ENCODE peak calls at places on chromosomes 13 and 19, in seven cellular contexts. One of them, this sample, is unnamed.
A peak's percentile ranks its signal among the peaks of the same experiment; 100 is the strongest.

GRCh38 chr13:98416408-98416807 is 160.5 kb downstream of the STK24 start:
- DNase-seq in GM20000: no peak
- DNase-seq in heart right ventricle: no peak
- DNase-seq in ascending aorta: no peak
- DNase-seq in spleen: no peak
- DNase-seq in AG09319: no peak
- DNase-seq in IMR-90: no peak
- DNase-seq in this sample: no peak

GRCh38 chr13:46679369-46680180 is 117.4 kb downstream of the ESD start:
- DNase-seq in IMR-90: peak; percentile 70
- DNase-seq in heart right ventricle: peak; percentile 60
- DNase-seq in ascending aorta: no peak
- DNase-seq in GM20000: peak; percentile 70
- DNase-seq in AG09319: peak; percentile 57
- DNase-seq in spleen: peak; percentile 84
- DNase-seq in this sample: peak; percentile 73

GRCh38 chr13:94712287-94712811 is at the start of gene SOX21:
- DNase-seq in heart right ventricle: no peak
- DNase-seq in ascending aorta: no peak
- DNase-seq in AG09319: no peak
- DNase-seq in IMR-90: no peak
- DNase-seq in GM20000: peak; percentile 49
- DNase-seq in spleen: no peak
- DNase-seq in this sample: no peak

GRCh38 chr13:21486322-21486721 is 27.2 kb upstream of the ZDHHC20 start:
- DNase-seq in ascending aorta: no peak
- DNase-seq in GM20000: no peak
- DNase-seq in IMR-90: no peak
- DNase-seq in spleen: no peak
- DNase-seq in AG09319: no peak
- DNase-seq in heart right ventricle: no peak
- DNase-seq in this sample: no peak

GRCh38 chr19:40658031-40658430 is 32.4 kb downstream of the NUMBL start:
- DNase-seq in AG09319: no peak
- DNase-seq in heart right ventricle: no peak
- DNase-seq in spleen: no peak
- DNase-seq in IMR-90: no peak
- DNase-seq in GM20000: no peak
- DNase-seq in ascending aorta: no peak
- DNase-seq in this sample: no peak

GRCh38 chr19:48900477-48901452 is 653 bp downstream of the NUCB1 start:
- DNase-seq in spleen: peak; percentile 85
- DNase-seq in GM20000: peak; percentile 48
- DNase-seq in ascending aorta: no peak
- DNase-seq in AG09319: no peak
- DNase-seq in IMR-90: peak; percentile 35
- DNase-seq in heart right ventricle: no peak
- DNase-seq in this sample: no peak

GRCh38 chr19:2950286-2951124 is 5.7 kb upstream of the ZNF77 start:
- DNase-seq in IMR-90: peak; percentile 99
- DNase-seq in heart right ventricle: peak; percentile 100
- DNase-seq in AG09319: peak; percentile 99
- DNase-seq in GM20000: peak; percentile 96
- DNase-seq in ascending aorta: peak; percentile 100
- DNase-seq in spleen: peak; percentile 99
- DNase-seq in this sample: peak; percentile 99

GRCh38 chr13:73876323-73876722 is 257.9 kb downstream of the KLF12 start:
- DNase-seq in GM20000: no peak
- DNase-seq in heart right ventricle: no peak
- DNase-seq in AG09319: no peak
- DNase-seq in IMR-90: no peak
- DNase-seq in spleen: no peak
- DNase-seq in ascending aorta: no peak
- DNase-seq in this sample: no peak

GRCh38 chr13:99265823-99266426 is 7.7 kb upstream of the GPR18 start:
- DNase-seq in IMR-90: peak; percentile 63
- DNase-seq in GM20000: peak; percentile 32
- DNase-seq in AG09319: no peak
- DNase-seq in ascending aorta: no peak
- DNase-seq in spleen: no peak
- DNase-seq in heart right ventricle: no peak
- DNase-seq in this sample: peak; percentile 40

GRCh38 chr13:106534844-106535551 is 464 bp downstream of the EFNB2 start:
- DNase-seq in GM20000: peak; percentile 67
- DNase-seq in IMR-90: peak; percentile 16
- DNase-seq in heart right ventricle: no peak
- DNase-seq in spleen: peak; percentile 87
- DNase-seq in AG09319: no peak
- DNase-seq in ascending aorta: no peak
- DNase-seq in this sample: peak; percentile 28

GRCh38 chr19:38383743-38384142 is 4.1 kb downstream of the GGN start:
- DNase-seq in ascending aorta: no peak
- DNase-seq in IMR-90: no peak
- DNase-seq in heart right ventricle: no peak
- DNase-seq in GM20000: no peak
- DNase-seq in spleen: no peak
- DNase-seq in AG09319: no peak
- DNase-seq in this sample: no peak

GRCh38 chr19:38385057-38385803 is 2.6 kb downstream of the GGN start:
- DNase-seq in spleen: no peak
- DNase-seq in GM20000: no peak
- DNase-seq in IMR-90: no peak
- DNase-seq in ascending aorta: no peak
- DNase-seq in heart right ventricle: no peak
- DNase-seq in AG09319: no peak
- DNase-seq in this sample: no peak

GRCh38 chr19:38383184-38383583 is 4.7 kb downstream of the GGN start:
- DNase-seq in GM20000: no peak
- DNase-seq in spleen: no peak
- DNase-seq in IMR-90: no peak
- DNase-seq in heart right ventricle: no peak
- DNase-seq in AG09319: no peak
- DNase-seq in ascending aorta: no peak
- DNase-seq in this sample: no peak

GRCh38 chr19:38385804-38386257 is 2.0 kb downstream of the GGN start:
- DNase-seq in ascending aorta: no peak
- DNase-seq in spleen: no peak
- DNase-seq in GM20000: peak; percentile 56
- DNase-seq in IMR-90: no peak
- DNase-seq in heart right ventricle: no peak
- DNase-seq in AG09319: no peak
- DNase-seq in this sample: no peak

DNA sequence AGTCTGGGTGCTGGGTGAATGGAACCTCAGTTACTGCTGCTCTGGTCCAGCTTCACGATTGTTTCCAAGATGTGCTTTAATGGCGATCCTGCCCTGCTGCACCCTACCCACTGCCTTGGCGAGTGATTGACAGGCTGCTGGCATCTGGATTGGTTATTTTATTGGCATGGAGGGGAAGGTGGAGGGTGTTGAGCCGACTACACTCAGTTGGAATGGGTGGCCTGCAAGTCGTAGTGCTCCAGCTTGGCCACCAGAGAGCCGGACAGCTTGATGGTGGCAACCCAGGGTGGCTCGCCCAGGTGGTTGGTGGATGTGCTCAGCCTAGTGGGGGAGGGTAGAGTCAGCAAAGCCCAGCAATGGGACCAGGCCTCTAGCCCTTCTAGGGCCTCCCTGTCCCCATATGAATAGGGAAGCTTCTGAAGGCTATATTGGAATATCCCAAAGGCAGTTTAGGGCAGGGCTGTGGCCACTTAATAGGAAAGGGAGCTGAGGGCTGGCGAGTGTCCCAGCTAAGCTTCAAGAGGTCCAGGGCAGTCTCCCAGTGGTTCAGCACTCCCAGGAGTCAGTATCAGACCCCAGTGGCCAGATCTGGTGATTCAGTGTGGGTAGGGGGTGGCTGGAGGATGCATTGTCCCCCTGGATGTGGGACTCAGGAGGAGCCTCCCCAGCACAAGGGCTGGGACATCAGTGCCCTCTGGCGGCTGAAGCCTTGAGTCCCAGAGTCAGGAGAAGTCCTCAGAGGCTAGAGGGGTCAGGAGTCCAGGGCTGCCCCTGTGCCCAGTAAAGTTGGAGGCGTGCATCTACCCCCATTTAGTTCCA is 3.4 kb downstream of the GGN start:
- DNase-seq in ascending aorta: no peak
- DNase-seq in GM20000: no peak
- DNase-seq in IMR-90: no peak
- DNase-seq in heart right ventricle: no peak
- DNase-seq in spleen: no peak
- DNase-seq in AG09319: no peak
- DNase-seq in this sample: no peak
- TF ChIP-seq CTCF in ascending aorta: no peak
- TF ChIP-seq CTCF in GM20000: no peak
- TF ChIP-seq CTCF in IMR-90: peak; percentile 32
- TF ChIP-seq CTCF in heart right ventricle: no peak
- TF ChIP-seq CTCF in spleen: no peak
- TF ChIP-seq CTCF in AG09319: peak; percentile 18
- TF ChIP-seq CTCF in this sample: no peak

GRCh38 chr13:20186771-20187170 is 6.0 kb downstream of the GJB2 start:
- DNase-seq in IMR-90: no peak
- DNase-seq in GM20000: no peak
- DNase-seq in spleen: no peak
- DNase-seq in heart right ventricle: no peak
- DNase-seq in AG09319: no peak
- DNase-seq in ascending aorta: no peak
- DNase-seq in this sample: no peak

GRCh38 chr13:20178156-20178555 is 14.6 kb downstream of the GJB2 start:
- DNase-seq in AG09319: no peak
- DNase-seq in heart right ventricle: no peak
- DNase-seq in GM20000: no peak
- DNase-seq in ascending aorta: no peak
- DNase-seq in IMR-90: no peak
- DNase-seq in spleen: no peak
- DNase-seq in this sample: no peak

GRCh38 chr13:20181180-20181579 is 11.6 kb downstream of the GJB2 start:
- DNase-seq in spleen: no peak
- DNase-seq in IMR-90: no peak
- DNase-seq in GM20000: no peak
- DNase-seq in ascending aorta: no peak
- DNase-seq in heart right ventricle: no peak
- DNase-seq in AG09319: no peak
- DNase-seq in this sample: no peak

GRCh38 chr13:20185657-20186056 is 7.1 kb downstream of the GJB2 start:
- DNase-seq in heart right ventricle: no peak
- DNase-seq in GM20000: no peak
- DNase-seq in IMR-90: no peak
- DNase-seq in ascending aorta: no peak
- DNase-seq in AG09319: no peak
- DNase-seq in spleen: no peak
- DNase-seq in this sample: no peak

DNA sequence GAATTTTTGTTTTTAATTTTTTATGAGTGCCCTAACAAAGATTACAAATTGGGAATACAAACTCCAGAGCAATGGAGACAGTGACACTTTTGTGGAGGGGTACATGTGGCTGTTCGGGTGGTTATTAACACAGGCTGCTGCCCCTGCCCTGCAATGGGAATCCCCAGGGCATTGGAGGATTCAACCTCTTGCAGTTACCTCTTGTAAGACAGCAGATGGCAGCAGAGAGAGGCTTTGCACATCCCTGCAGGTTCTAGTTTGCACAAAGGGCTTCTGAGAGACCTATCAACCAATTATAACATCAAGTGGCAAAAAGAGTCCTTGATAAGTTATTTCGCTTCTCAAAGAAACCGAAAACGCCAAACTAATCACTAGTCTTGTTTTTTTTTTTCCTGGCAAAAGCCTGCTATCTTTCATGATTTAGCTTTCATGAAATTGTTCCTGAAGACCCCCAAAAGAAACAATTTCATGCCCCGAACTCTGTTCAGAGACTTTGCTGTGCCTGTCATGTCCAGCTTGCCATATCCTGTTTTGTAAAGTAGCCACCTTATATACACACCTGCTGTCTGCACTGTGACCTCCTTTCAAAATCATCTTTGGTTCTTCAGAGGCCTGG is 10.4 kb downstream of the GJB2 start:
- DNase-seq in AG09319: no peak
- DNase-seq in ascending aorta: no peak
- DNase-seq in spleen: no peak
- DNase-seq in GM20000: peak; percentile 88
- DNase-seq in IMR-90: peak; percentile 80
- DNase-seq in heart right ventricle: no peak
- DNase-seq in this sample: peak; percentile 79
- TF ChIP-seq CTCF in AG09319: peak; percentile 91
- TF ChIP-seq CTCF in ascending aorta: peak; percentile 74
- TF ChIP-seq CTCF in spleen: peak; percentile 81
- TF ChIP-seq CTCF in GM20000: peak; percentile 61
- TF ChIP-seq CTCF in IMR-90: peak; percentile 79
- TF ChIP-seq CTCF in heart right ventricle: peak; percentile 66
- TF ChIP-seq CTCF in this sample: peak; percentile 82

DNA sequence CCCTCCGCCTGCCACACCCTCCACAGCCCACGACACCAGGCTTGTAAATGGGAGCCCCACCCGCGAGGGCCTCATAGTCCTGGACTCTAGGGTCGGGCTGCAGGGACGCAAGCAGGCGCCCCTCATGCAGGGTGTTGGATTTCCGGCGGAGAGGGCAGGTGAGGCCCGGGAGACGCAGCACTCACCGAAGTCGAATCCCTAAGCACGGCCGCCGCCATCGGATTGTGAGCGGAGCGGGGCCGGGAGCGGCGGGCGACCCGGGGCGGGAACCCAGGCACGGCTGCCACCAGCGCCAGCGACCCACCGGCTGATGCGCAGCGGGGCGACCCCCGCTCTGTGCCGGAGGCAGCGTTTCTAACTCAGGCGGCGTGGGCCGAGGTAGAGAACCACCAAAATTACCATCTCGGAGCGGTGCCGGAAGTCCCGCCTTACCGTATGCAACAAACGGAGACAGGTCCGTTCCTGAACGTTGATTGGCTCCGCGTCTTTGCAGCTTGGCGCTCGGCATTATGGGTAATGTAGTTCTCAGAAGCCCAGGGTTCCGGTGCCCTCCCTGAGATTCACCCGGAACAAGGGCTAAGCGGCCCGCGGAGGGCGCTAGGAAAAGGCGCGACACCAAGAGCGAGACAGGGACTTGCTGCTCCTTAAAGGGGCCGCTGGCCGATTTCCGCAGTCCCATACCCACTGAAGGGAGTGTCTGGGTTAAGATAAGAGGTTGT is at the start of gene ZNF416:
- DNase-seq in ascending aorta: peak; percentile 99
- DNase-seq in IMR-90: peak; percentile 99
- DNase-seq in AG09319: peak; percentile 91
- DNase-seq in heart right ventricle: peak; percentile 99
- DNase-seq in GM20000: peak; percentile 99
- DNase-seq in spleen: peak; percentile 97
- DNase-seq in this sample: peak; percentile 99
- TF ChIP-seq CTCF in ascending aorta: peak; percentile 14
- TF ChIP-seq CTCF in IMR-90: peak; percentile 39
- TF ChIP-seq CTCF in AG09319: peak; percentile 21
- TF ChIP-seq CTCF in heart right ventricle: no peak
- TF ChIP-seq CTCF in GM20000: no peak
- TF ChIP-seq CTCF in spleen: no peak
- TF ChIP-seq CTCF in this sample: peak; percentile 40

DNA sequence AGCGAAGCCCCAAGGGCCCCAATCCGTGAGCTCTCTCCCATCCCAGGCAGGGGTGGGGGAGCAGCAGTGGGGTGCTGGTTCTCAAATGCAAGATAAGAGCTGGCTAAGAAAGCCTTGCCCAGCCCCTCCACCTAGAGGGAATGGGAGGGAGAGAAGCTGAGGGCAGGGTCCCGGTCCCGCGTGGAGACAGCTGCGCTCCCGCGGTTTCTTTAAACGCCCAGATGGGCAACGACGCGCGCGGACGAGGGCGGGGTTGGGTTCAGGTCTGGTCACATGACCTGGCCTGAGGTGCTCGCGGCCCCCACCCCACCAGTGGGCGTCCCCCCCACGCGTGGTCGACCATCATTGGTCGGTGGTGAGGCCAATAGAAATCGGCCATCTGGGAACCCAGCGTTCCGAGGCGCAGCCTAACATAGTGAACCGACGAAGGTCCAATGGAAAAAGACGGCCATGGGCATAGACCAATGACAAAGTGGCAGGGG is 314 bp upstream of the CALR start:
- DNase-seq in GM20000: peak; percentile 96
- DNase-seq in heart right ventricle: peak; percentile 100
- DNase-seq in spleen: peak; percentile 99
- DNase-seq in ascending aorta: peak; percentile 100
- DNase-seq in IMR-90: peak; percentile 99
- DNase-seq in AG09319: peak; percentile 99
- DNase-seq in this sample: peak; percentile 97
- TF ChIP-seq CTCF in GM20000: no peak
- TF ChIP-seq CTCF in heart right ventricle: no peak
- TF ChIP-seq CTCF in spleen: no peak
- TF ChIP-seq CTCF in ascending aorta: no peak
- TF ChIP-seq CTCF in IMR-90: no peak
- TF ChIP-seq CTCF in AG09319: no peak
- TF ChIP-seq CTCF in this sample: no peak

This sample was measured in GM10248.